ENCODE peak calls at places on chromosomes 16 and 17, in five cellular contexts. One of them, this sample, is unnamed.

GRCh38 chr16:27195941-27196595 is 7.3 kb upstream of the KDM8 start:
- DNase-seq in NCI-H748 treated with DMSO at 0.1 percent for 48 hours: no peak
- DNase-seq in activated naive CD4-positive, alpha-beta T cell: no peak
- DNase-seq in astrocyte of the cerebellum: no peak
- DNase-seq in GDM1: no peak
- DNase-seq in this sample: no peak

GRCh38 chr17:64781394-64781793 is 119.3 kb upstream of the SMURF2 start:
- DNase-seq in NCI-H748 treated with DMSO at 0.1 percent for 48 hours: no peak
- DNase-seq in activated naive CD4-positive, alpha-beta T cell: peak
- DNase-seq in astrocyte of the cerebellum: no peak
- DNase-seq in GDM1: peak
- DNase-seq in this sample: no peak

GRCh38 chr16:81029930-81030604 is 5.6 kb upstream of the ATMIN start:
- DNase-seq in NCI-H748 treated with DMSO at 0.1 percent for 48 hours: no peak
- DNase-seq in activated naive CD4-positive, alpha-beta T cell: no peak
- DNase-seq in astrocyte of the cerebellum: no peak
- DNase-seq in GDM1: no peak
- DNase-seq in this sample: no peak

GRCh38 chr17:1040216-1040600 is 43.3 kb downstream of the TIMM22 start:
- DNase-seq in NCI-H748 treated with DMSO at 0.1 percent for 48 hours: no peak
- DNase-seq in activated naive CD4-positive, alpha-beta T cell: no peak
- DNase-seq in astrocyte of the cerebellum: no peak
- DNase-seq in GDM1: no peak
- DNase-seq in this sample: no peak

GRCh38 chr17:55609737-55610201 is 98.5 kb upstream of the SMIM36 start:
- DNase-seq in NCI-H748 treated with DMSO at 0.1 percent for 48 hours: no peak
- DNase-seq in activated naive CD4-positive, alpha-beta T cell: no peak
- DNase-seq in astrocyte of the cerebellum: no peak
- DNase-seq in GDM1: no peak
- DNase-seq in this sample: no peak

GRCh38 chr16:9192746-9193145 is 101.3 kb downstream of the HAPSTR1 start:
- DNase-seq in NCI-H748 treated with DMSO at 0.1 percent for 48 hours: no peak
- DNase-seq in activated naive CD4-positive, alpha-beta T cell: no peak
- DNase-seq in astrocyte of the cerebellum: no peak
- DNase-seq in GDM1: no peak
- DNase-seq in this sample: no peak

GRCh38 chr17:41352597-41353366 is 2.2 kb upstream of the KRT33A start:
- DNase-seq in NCI-H748 treated with DMSO at 0.1 percent for 48 hours: no peak
- DNase-seq in activated naive CD4-positive, alpha-beta T cell: no peak
- DNase-seq in astrocyte of the cerebellum: no peak
- DNase-seq in GDM1: no peak
- DNase-seq in this sample: no peak

GRCh38 chr16:67000384-67001158 is 12.2 kb downstream of the CES4A start:
- DNase-seq in NCI-H748 treated with DMSO at 0.1 percent for 48 hours: peak
- DNase-seq in activated naive CD4-positive, alpha-beta T cell: peak
- DNase-seq in astrocyte of the cerebellum: no peak
- DNase-seq in GDM1: no peak
- DNase-seq in this sample: peak

GRCh38 chr16:57422026-57422944 is 17.7 kb downstream of the CCL17 start:
- DNase-seq in NCI-H748 treated with DMSO at 0.1 percent for 48 hours: peak
- DNase-seq in activated naive CD4-positive, alpha-beta T cell: no peak
- DNase-seq in astrocyte of the cerebellum: peak
- DNase-seq in GDM1: no peak
- DNase-seq in this sample: peak

GRCh38 chr17:2084766-2085647 is 30.1 kb downstream of the HIC1 start:
- DNase-seq in NCI-H748 treated with DMSO at 0.1 percent for 48 hours: no peak
- DNase-seq in activated naive CD4-positive, alpha-beta T cell: no peak
- DNase-seq in astrocyte of the cerebellum: no peak
- DNase-seq in GDM1: peak
- DNase-seq in this sample: no peak

GRCh38 chr17:57442914-57443571 is 186.7 kb downstream of the MSI2 start:
- DNase-seq in NCI-H748 treated with DMSO at 0.1 percent for 48 hours: no peak
- DNase-seq in activated naive CD4-positive, alpha-beta T cell: peak
- DNase-seq in astrocyte of the cerebellum: no peak
- DNase-seq in GDM1: peak
- DNase-seq in this sample: peak

GRCh38 chr17:44439168-44439567 is 49.7 kb upstream of the ITGA2B start:
- DNase-seq in NCI-H748 treated with DMSO at 0.1 percent for 48 hours: no peak
- DNase-seq in activated naive CD4-positive, alpha-beta T cell: no peak
- DNase-seq in astrocyte of the cerebellum: no peak
- DNase-seq in GDM1: no peak
- DNase-seq in this sample: no peak

GRCh38 chr17:38416840-38417209 is 11.4 kb upstream of the ARHGAP23 start:
- DNase-seq in NCI-H748 treated with DMSO at 0.1 percent for 48 hours: no peak
- DNase-seq in activated naive CD4-positive, alpha-beta T cell: no peak
- DNase-seq in astrocyte of the cerebellum: no peak
- DNase-seq in GDM1: no peak
- DNase-seq in this sample: no peak

GRCh38 chr17:77867976-77868713 is 90.4 kb upstream of the TNRC6C start:
- DNase-seq in NCI-H748 treated with DMSO at 0.1 percent for 48 hours: no peak
- DNase-seq in activated naive CD4-positive, alpha-beta T cell: no peak
- DNase-seq in astrocyte of the cerebellum: no peak
- DNase-seq in GDM1: no peak
- DNase-seq in this sample: no peak

GRCh38 chr17:16477255-16477654 is 14.7 kb downstream of the LRRC75A start:
- DNase-seq in NCI-H748 treated with DMSO at 0.1 percent for 48 hours: no peak
- DNase-seq in activated naive CD4-positive, alpha-beta T cell: no peak
- DNase-seq in astrocyte of the cerebellum: peak
- DNase-seq in GDM1: no peak
- DNase-seq in this sample: no peak

GRCh38 chr16:68490829-68491575 is 42.7 kb upstream of the SMPD3 start:
- DNase-seq in NCI-H748 treated with DMSO at 0.1 percent for 48 hours: no peak
- DNase-seq in activated naive CD4-positive, alpha-beta T cell: no peak
- DNase-seq in astrocyte of the cerebellum: peak
- DNase-seq in GDM1: no peak
- DNase-seq in this sample: peak